ENCODE peak calls at places on chromosome 14, in five cellular contexts. One of them, this sample, is unnamed.

GRCh38 chr14:56247495-56248087 is 129.4 kb downstream of the PELI2 start:
- DNase-seq in sigmoid colon: no peak
- DNase-seq in right lobe of liver: no peak
- DNase-seq in endodermal cell: no peak
- DNase-seq in GM23338: peak
- DNase-seq in this sample: peak

GRCh38 chr14:103638594-103638993 is 9.6 kb downstream of the KLC1 start:
- DNase-seq in GM23338: no peak
- DNase-seq in right lobe of liver: no peak
- DNase-seq in endodermal cell: no peak
- DNase-seq in sigmoid colon: no peak
- DNase-seq in this sample: no peak

GRCh38 chr14:103008768-103009342 is 48.5 kb downstream of the CDC42BPB start:
- DNase-seq in endodermal cell: no peak
- DNase-seq in sigmoid colon: peak
- DNase-seq in right lobe of liver: no peak
- DNase-seq in GM23338: no peak
- DNase-seq in this sample: no peak

GRCh38 chr14:31362746-31363145 is 57.6 kb downstream of the HEATR5A start:
- DNase-seq in sigmoid colon: no peak
- DNase-seq in endodermal cell: no peak
- DNase-seq in GM23338: no peak
- DNase-seq in right lobe of liver: no peak
- DNase-seq in this sample: no peak

GRCh38 chr14:68308695-68309094 is 484.2 kb downstream of the ZFP36L1 start:
- DNase-seq in sigmoid colon: no peak
- DNase-seq in right lobe of liver: no peak
- DNase-seq in endodermal cell: no peak
- DNase-seq in GM23338: no peak
- DNase-seq in this sample: no peak

GRCh38 chr14:60602312-60602711 is 47.0 kb downstream of the SIX1 start:
- DNase-seq in right lobe of liver: no peak
- DNase-seq in GM23338: no peak
- DNase-seq in endodermal cell: no peak
- DNase-seq in sigmoid colon: no peak
- DNase-seq in this sample: no peak

GRCh38 chr14:26765768-26766550 is 168.1 kb upstream of the NOVA1 start:
- DNase-seq in endodermal cell: no peak
- DNase-seq in GM23338: no peak
- DNase-seq in right lobe of liver: peak
- DNase-seq in sigmoid colon: peak
- DNase-seq in this sample: no peak

GRCh38 chr14:63388766-63389431 is 70.2 kb upstream of the GPHB5 start:
- DNase-seq in endodermal cell: peak
- DNase-seq in sigmoid colon: peak
- DNase-seq in right lobe of liver: peak
- DNase-seq in GM23338: peak
- DNase-seq in this sample: peak

GRCh38 chr14:68458840-68459469 is 333.9 kb downstream of the ZFP36L1 start:
- DNase-seq in right lobe of liver: peak
- DNase-seq in GM23338: peak
- DNase-seq in sigmoid colon: peak
- DNase-seq in endodermal cell: peak
- DNase-seq in this sample: peak

GRCh38 chr14:55109846-55110245 is 19.2 kb upstream of the LGALS3 start:
- DNase-seq in right lobe of liver: no peak
- DNase-seq in GM23338: no peak
- DNase-seq in endodermal cell: no peak
- DNase-seq in sigmoid colon: no peak
- DNase-seq in this sample: no peak

GRCh38 chr14:55107766-55108554 is 21.1 kb upstream of the LGALS3 start:
- DNase-seq in endodermal cell: peak
- DNase-seq in right lobe of liver: peak
- DNase-seq in sigmoid colon: peak
- DNase-seq in GM23338: no peak
- DNase-seq in this sample: peak

GRCh38 chr14:55114720-55115119 is 14.3 kb upstream of the LGALS3 start:
- DNase-seq in right lobe of liver: no peak
- DNase-seq in endodermal cell: no peak
- DNase-seq in GM23338: no peak
- DNase-seq in sigmoid colon: no peak
- DNase-seq in this sample: no peak

GRCh38 chr14:55115433-55115832 is 13.6 kb upstream of the LGALS3 start:
- DNase-seq in GM23338: no peak
- DNase-seq in endodermal cell: no peak
- DNase-seq in right lobe of liver: no peak
- DNase-seq in sigmoid colon: peak
- DNase-seq in this sample: no peak

DNA sequence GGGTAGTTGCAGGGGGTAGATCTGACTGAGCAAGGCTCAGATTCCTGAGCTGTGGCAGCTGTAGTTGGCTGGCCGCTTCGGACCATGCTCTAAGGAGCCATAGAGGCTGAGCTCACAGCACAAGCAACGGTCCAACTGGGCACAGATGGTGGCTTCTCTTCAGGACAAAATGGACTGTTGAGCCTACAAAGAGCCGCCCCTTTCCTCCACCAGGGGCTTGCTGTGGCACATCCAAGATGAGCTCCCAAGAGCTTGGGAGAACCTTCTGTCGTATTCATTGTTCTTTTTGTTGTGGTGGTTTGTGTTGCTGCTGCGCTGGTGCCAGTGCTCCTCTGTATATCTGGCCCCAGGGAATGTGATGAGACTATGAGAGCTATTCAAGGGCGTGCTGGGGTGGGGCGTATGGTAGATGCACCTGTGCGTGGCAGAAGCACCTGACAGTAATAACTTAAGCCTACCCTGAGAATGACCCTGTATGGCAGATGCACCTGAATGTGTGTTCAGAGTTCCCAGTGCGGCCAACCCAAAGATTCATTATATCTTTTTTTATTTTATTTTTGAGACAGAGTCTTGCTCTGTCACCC is 17.8 kb upstream of the LGALS3 start:
- DNase-seq in sigmoid colon: peak
- DNase-seq in GM23338: peak
- DNase-seq in endodermal cell: no peak
- DNase-seq in right lobe of liver: no peak
- DNase-seq in this sample: no peak
- TF ChIP-seq CTCF in sigmoid colon: no peak
- TF ChIP-seq CTCF in GM23338: peak
- TF ChIP-seq CTCF in endodermal cell: peak
- TF ChIP-seq CTCF in right lobe of liver: no peak
- TF ChIP-seq CTCF in this sample: no peak

DNA sequence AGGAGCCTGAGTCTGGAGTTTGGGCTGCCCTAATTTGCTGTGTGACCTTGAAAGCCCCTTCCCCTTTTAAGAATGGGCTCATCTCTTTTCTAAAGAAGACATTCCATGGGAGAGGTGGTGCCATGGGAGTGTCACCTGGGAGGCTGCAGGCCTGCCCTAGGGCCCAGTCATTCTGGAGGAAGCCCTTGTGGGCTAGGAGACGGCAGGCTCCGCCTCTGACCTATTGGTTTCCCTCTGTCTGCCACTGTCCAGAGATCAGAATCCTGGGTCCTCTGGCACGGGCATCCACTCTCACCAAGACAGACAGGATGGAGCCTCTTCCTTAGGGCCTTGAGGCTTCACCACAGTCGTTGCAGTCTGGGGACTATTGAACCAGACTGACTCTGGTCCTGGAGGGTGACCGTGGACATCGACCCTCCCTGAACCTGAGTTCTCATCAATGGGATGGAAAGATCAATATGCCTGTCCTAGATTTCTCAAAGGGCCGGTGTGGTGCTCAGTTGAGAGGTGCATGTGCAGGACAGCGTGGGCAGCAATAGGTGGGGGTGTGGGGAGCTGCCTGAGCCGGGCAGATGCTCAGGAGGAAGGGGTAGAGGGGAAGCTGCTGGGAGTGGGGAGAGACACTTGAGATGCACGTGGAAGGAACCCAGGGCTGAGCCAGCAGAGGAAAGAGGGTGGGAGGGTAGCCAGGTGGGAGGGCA is 12.2 kb upstream of the CLMN start:
- DNase-seq in GM23338: no peak
- DNase-seq in right lobe of liver: no peak
- DNase-seq in sigmoid colon: no peak
- DNase-seq in endodermal cell: peak
- DNase-seq in this sample: no peak
- H3K27ac ChIP-seq in GM23338: no peak
- H3K27ac ChIP-seq in right lobe of liver: peak
- H3K27ac ChIP-seq in sigmoid colon: no peak
- H3K27ac ChIP-seq in endodermal cell: no peak
- H3K27ac ChIP-seq in this sample: no peak

GRCh38 chr14:65832431-65833253 is 420.1 kb downstream of the FUT8 start:
- DNase-seq in endodermal cell: peak
- DNase-seq in sigmoid colon: no peak
- DNase-seq in right lobe of liver: no peak
- DNase-seq in GM23338: peak
- DNase-seq in this sample: no peak
- TF ChIP-seq CTCF in endodermal cell: peak
- TF ChIP-seq CTCF in sigmoid colon: no peak
- TF ChIP-seq CTCF in right lobe of liver: no peak
- TF ChIP-seq CTCF in GM23338: peak
- TF ChIP-seq CTCF in this sample: no peak

GRCh38 chr14:84959796-84960515 is 570.0 kb upstream of the FLRT2 start:
- DNase-seq in sigmoid colon: no peak
- DNase-seq in right lobe of liver: no peak
- DNase-seq in endodermal cell: no peak
- DNase-seq in GM23338: peak
- DNase-seq in this sample: no peak
- H3K27ac ChIP-seq in sigmoid colon: no peak
- H3K27ac ChIP-seq in right lobe of liver: no peak
- H3K27ac ChIP-seq in endodermal cell: no peak
- H3K27ac ChIP-seq in GM23338: peak
- H3K27ac ChIP-seq in this sample: no peak

GRCh38 chr14:37195327-37195726 is 2.4 kb upstream of the MIPOL1 start:
- DNase-seq in endodermal cell: no peak
- DNase-seq in right lobe of liver: no peak
- DNase-seq in sigmoid colon: no peak
- DNase-seq in GM23338: no peak
- DNase-seq in this sample: no peak

GRCh38 chr14:37196604-37197420 is 925 bp upstream of the MIPOL1 start:
- DNase-seq in GM23338: no peak
- DNase-seq in right lobe of liver: no peak
- DNase-seq in endodermal cell: no peak
- DNase-seq in sigmoid colon: no peak
- DNase-seq in this sample: no peak

GRCh38 chr14:37198907-37199306 is 1.2 kb downstream of the MIPOL1 start:
- DNase-seq in sigmoid colon: no peak
- DNase-seq in right lobe of liver: no peak
- DNase-seq in endodermal cell: no peak
- DNase-seq in GM23338: no peak
- DNase-seq in this sample: no peak

GRCh38 chr14:37198273-37198598 is 499 bp downstream of the MIPOL1 start:
- DNase-seq in right lobe of liver: no peak
- DNase-seq in GM23338: no peak
- DNase-seq in sigmoid colon: no peak
- DNase-seq in endodermal cell: no peak
- DNase-seq in this sample: no peak

GRCh38 chr14:37197421-37198272 is at the start of gene MIPOL1:
- DNase-seq in GM23338: peak
- DNase-seq in right lobe of liver: peak
- DNase-seq in sigmoid colon: peak
- DNase-seq in endodermal cell: peak
- DNase-seq in this sample: peak
- TF ChIP-seq CTCF in GM23338: peak
- TF ChIP-seq CTCF in right lobe of liver: no peak
- TF ChIP-seq CTCF in sigmoid colon: no peak
- TF ChIP-seq CTCF in endodermal cell: peak
- TF ChIP-seq CTCF in this sample: peak

GRCh38 chr14:94593749-94594431 is 12.7 kb downstream of the SERPINA5 start:
- DNase-seq in GM23338: no peak
- DNase-seq in endodermal cell: no peak
- DNase-seq in sigmoid colon: no peak
- DNase-seq in right lobe of liver: no peak
- DNase-seq in this sample: no peak

GRCh38 chr14:94591871-94592270 is 10.6 kb downstream of the SERPINA5 start:
- DNase-seq in sigmoid colon: no peak
- DNase-seq in endodermal cell: no peak
- DNase-seq in right lobe of liver: no peak
- DNase-seq in GM23338: no peak
- DNase-seq in this sample: no peak

GRCh38 chr14:94592457-94592856 is 11.2 kb downstream of the SERPINA5 start:
- DNase-seq in GM23338: no peak
- DNase-seq in sigmoid colon: no peak
- DNase-seq in endodermal cell: no peak
- DNase-seq in right lobe of liver: no peak
- DNase-seq in this sample: no peak

GRCh38 chr14:94594441-94594840 is 13.2 kb downstream of the SERPINA5 start:
- DNase-seq in GM23338: no peak
- DNase-seq in endodermal cell: no peak
- DNase-seq in sigmoid colon: no peak
- DNase-seq in right lobe of liver: no peak
- DNase-seq in this sample: no peak

GRCh38 chr14:94593376-94593748 is 12.1 kb downstream of the SERPINA5 start:
- DNase-seq in GM23338: no peak
- DNase-seq in endodermal cell: no peak
- DNase-seq in right lobe of liver: no peak
- DNase-seq in sigmoid colon: no peak
- DNase-seq in this sample: no peak
- H3K27ac ChIP-seq in GM23338: no peak
- H3K27ac ChIP-seq in endodermal cell: no peak
- H3K27ac ChIP-seq in right lobe of liver: peak
- H3K27ac ChIP-seq in sigmoid colon: no peak
- H3K27ac ChIP-seq in this sample: no peak

GRCh38 chr14:97312910-97313309 is 515.7 kb downstream of the VRK1 start:
- DNase-seq in endodermal cell: no peak
- DNase-seq in sigmoid colon: no peak
- DNase-seq in GM23338: no peak
- DNase-seq in right lobe of liver: no peak
- DNase-seq in this sample: no peak

GRCh38 chr14:97319691-97320090 is 522.5 kb downstream of the VRK1 start:
- DNase-seq in GM23338: no peak
- DNase-seq in endodermal cell: no peak
- DNase-seq in sigmoid colon: no peak
- DNase-seq in right lobe of liver: no peak
- DNase-seq in this sample: no peak

GRCh38 chr14:97315790-97316189 is 518.6 kb downstream of the VRK1 start:
- DNase-seq in GM23338: no peak
- DNase-seq in endodermal cell: no peak
- DNase-seq in right lobe of liver: no peak
- DNase-seq in sigmoid colon: no peak
- DNase-seq in this sample: no peak

GRCh38 chr14:97318380-97318779 is 521.2 kb downstream of the VRK1 start:
- DNase-seq in right lobe of liver: no peak
- DNase-seq in GM23338: no peak
- DNase-seq in sigmoid colon: no peak
- DNase-seq in endodermal cell: no peak
- DNase-seq in this sample: no peak
- TF ChIP-seq CTCF in right lobe of liver: no peak
- TF ChIP-seq CTCF in GM23338: no peak
- TF ChIP-seq CTCF in sigmoid colon: no peak
- TF ChIP-seq CTCF in endodermal cell: no peak
- TF ChIP-seq CTCF in this sample: no peak

This sample was measured in RWPE1.